ENCODE peak calls at places on chromosome 16, in four cellular contexts. X, E, G and N are unnamed samples.

GRCh38 chr16:269061-269796 is 6.5 kb downstream of the RGS11 start:
- DNase-seq in X (no peak), E (no peak), G (no peak), N (no peak)

GRCh38 chr16:85149776-85150175 is 37.5 kb upstream of the CIBAR2 start:
- DNase-seq in X (no peak), E (peak; percentile 43), G (no peak), N (no peak)

GRCh38 chr16:11030990-11031510 is 86.7 kb downstream of the CLEC16A start:
- DNase-seq in X (no peak), E (no peak), G (no peak), N (no peak)

GRCh38 chr16:10907757-10908045 is 30.7 kb downstream of the CIITA start:
- DNase-seq in X (no peak), E (no peak), G (no peak), N (no peak)

GRCh38 chr16:75591001-75591852 is 25.0 kb downstream of the GABARAPL2 start:
- DNase-seq in X (no peak), E (peak; percentile 42), G (no peak), N (no peak)

GRCh38 chr16:24539850-24540484 is 601 bp downstream of the RBBP6 start:
- DNase-seq in X (no peak), E (peak; percentile 52), G (peak; percentile 32), N (no peak)

GRCh38 chr16:4404247-4404966 is 12.0 kb downstream of the CORO7 start:
- DNase-seq in X (no peak), E (peak; percentile 87), G (peak; percentile 10), N (no peak)

GRCh38 chr16:49000594-49000993 is 281.0 kb downstream of the CBLN1 start:
- DNase-seq in X (no peak), E (no peak), G (no peak), N (no peak)

GRCh38 chr16:10297341-10298006 is 88.4 kb upstream of the ATF7IP2 start:
- DNase-seq in X (no peak), E (no peak), G (no peak), N (peak; percentile 80)

GRCh38 chr16:51155901-51156810 is 5.1 kb upstream of the SALL1 start:
- DNase-seq in X (peak; percentile 13), E (no peak), G (no peak), N (no peak)

GRCh38 chr16:72856797-72857196 is 191.1 kb downstream of the ZFHX3 start:
- DNase-seq in X (no peak), E (peak; percentile 52), G (peak; percentile 14), N (peak; percentile 53)

GRCh38 chr16:3158498-3159314 is 23.9 kb downstream of the ZNF213 start:
- DNase-seq in X (peak; percentile 13), E (peak; percentile 86), G (peak; percentile 85), N (peak; percentile 94)

GRCh38 chr16:82033006-82033405 is 2.0 kb upstream of the HSD17B2 start:
- DNase-seq in X (no peak), E (no peak), G (no peak), N (no peak)

GRCh38 chr16:88087517-88087877 is 136.3 kb downstream of the BANP start:
- DNase-seq in X (no peak), E (no peak), G (no peak), N (no peak)

GRCh38 chr16:89324056-89325010 is 106.8 kb downstream of the ZNF778 start:
- DNase-seq in X (no peak), E (no peak), G (peak; percentile 91), N (peak; percentile 79)

GRCh38 chr16:20918486-20919239 is 18.1 kb downstream of the LYRM1 start:
- DNase-seq in X (no peak), E (no peak), G (no peak), N (no peak)

GRCh38 chr16:81482329-81483063 is 37.9 kb downstream of the CMIP start:
- DNase-seq in X (no peak), E (no peak), G (no peak), N (no peak)

GRCh38 chr16:3945751-3946603 is 65.5 kb upstream of the CREBBP start:
- DNase-seq in X (no peak), E (no peak), G (peak; percentile 95), N (no peak)

GRCh38 chr16:4093495-4094137 is 22.6 kb downstream of the ADCY9 start:
- DNase-seq in X (no peak), E (no peak), G (peak; percentile 41), N (no peak)

GRCh38 chr16:58284488-58284887 is 10.3 kb downstream of the PRSS54 start:
- DNase-seq in X (no peak), E (no peak), G (no peak), N (no peak)

GRCh38 chr16:85871756-85872155 is 27.2 kb upstream of the IRF8 start:
- DNase-seq in X (no peak), E (no peak), G (no peak), N (no peak)

GRCh38 chr16:81848306-81848853 is 69.3 kb downstream of the PLCG2 start:
- DNase-seq in X (no peak), E (no peak), G (no peak), N (no peak)

GRCh38 chr16:48193846-48194245 is 38.1 kb upstream of the ABCC12 start:
- DNase-seq in X (no peak), E (no peak), G (no peak), N (no peak)

GRCh38 chr16:2857451-2858244 is at the start of gene PRSS22:
- DNase-seq in X (no peak), E (no peak), G (no peak), N (peak; percentile 12)